ENCODE peak calls at places on chromosomes 16 and 17, in four cellular contexts. One of them, this sample, is unnamed. For H3K9me3, the result is how much of the 10 kb centered on the place peaks cover.

GRCh38 chr16:4360538-4361021 is 9.5 kb upstream of the PAM16 start:
- DNase-seq in lung: no peak
- DNase-seq in BE2C: peak
- DNase-seq in OCI-LY7: no peak
- DNase-seq in this sample: no peak

GRCh38 chr16:66471696-66472393 is 44.8 kb downstream of the BEAN1 start:
- DNase-seq in lung: no peak
- DNase-seq in OCI-LY7: no peak
- DNase-seq in BE2C: no peak
- DNase-seq in this sample: no peak

GRCh38 chr16:86020971-86021370 is 122.0 kb downstream of the IRF8 start:
- DNase-seq in OCI-LY7: no peak
- DNase-seq in lung: no peak
- DNase-seq in BE2C: no peak
- DNase-seq in this sample: no peak

GRCh38 chr16:17571499-17572093 is 100.8 kb upstream of the XYLT1 start:
- DNase-seq in BE2C: no peak
- DNase-seq in lung: no peak
- DNase-seq in OCI-LY7: no peak
- DNase-seq in this sample: no peak

GRCh38 chr16:84940670-84941551 is 70.4 kb downstream of the ZDHHC7 start:
- DNase-seq in lung: no peak
- DNase-seq in OCI-LY7: no peak
- DNase-seq in BE2C: no peak
- DNase-seq in this sample: no peak

GRCh38 chr17:39939588-39940419 is 12.3 kb downstream of the LRRC3C start:
- DNase-seq in OCI-LY7: peak
- DNase-seq in lung: no peak
- DNase-seq in BE2C: peak
- DNase-seq in this sample: no peak

GRCh38 chr17:50028207-50029120 is 27.4 kb upstream of the ITGA3 start:
- DNase-seq in BE2C: no peak
- DNase-seq in lung: peak
- DNase-seq in OCI-LY7: no peak
- DNase-seq in this sample: no peak

GRCh38 chr17:58918879-58919278 is 163.2 kb downstream of the PPM1E start:
- DNase-seq in BE2C: no peak
- DNase-seq in lung: no peak
- DNase-seq in OCI-LY7: no peak
- DNase-seq in this sample: no peak

DNA sequence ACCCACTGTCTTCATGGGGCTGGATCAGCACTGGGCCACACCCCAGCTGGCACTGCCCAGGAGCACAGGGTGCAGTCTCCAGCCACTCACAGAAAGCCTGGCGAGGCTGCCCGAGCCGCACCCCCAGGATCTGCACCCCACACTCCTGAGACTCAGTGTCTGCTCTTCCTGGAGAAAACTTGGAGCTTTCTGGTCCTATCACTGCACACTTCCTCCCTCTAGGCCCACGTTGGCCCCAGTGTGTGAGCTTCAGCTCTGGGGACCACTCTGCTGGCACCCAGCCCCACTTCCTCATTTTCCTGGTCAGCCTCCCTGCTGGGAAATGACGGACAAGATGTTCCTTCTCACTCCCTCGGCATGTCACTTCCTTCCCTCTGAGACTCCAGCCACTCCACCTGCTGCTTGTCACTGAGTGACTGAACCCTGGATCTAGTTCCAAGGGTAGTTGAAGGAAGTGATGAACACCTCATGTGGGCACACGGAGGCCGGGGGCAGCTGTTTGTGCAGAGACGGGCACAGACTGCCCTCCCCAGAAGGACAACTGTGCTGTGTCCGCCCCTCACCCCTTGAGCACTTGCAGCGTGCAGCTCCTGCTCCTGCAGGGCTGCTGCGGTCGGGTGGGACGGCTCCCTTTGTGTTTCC is 29.0 kb downstream of the ZC3H18 start:
- DNase-seq in BE2C: no peak
- DNase-seq in OCI-LY7: no peak
- DNase-seq in lung: peak
- DNase-seq in this sample: no peak
- H3K9me3 ChIP-seq in BE2C: under half
- H3K9me3 ChIP-seq in OCI-LY7: under half
- H3K9me3 ChIP-seq in lung: under half
- H3K9me3 ChIP-seq in this sample: under half

GRCh38 chr17:18259621-18260331 is 686 bp upstream of the MIEF2 start:
- DNase-seq in OCI-LY7: no peak
- DNase-seq in lung: no peak
- DNase-seq in BE2C: no peak
- DNase-seq in this sample: no peak
- H3K9me3 ChIP-seq in OCI-LY7: under half
- H3K9me3 ChIP-seq in lung: under half
- H3K9me3 ChIP-seq in BE2C: under half
- H3K9me3 ChIP-seq in this sample: under half

GRCh38 chr16:35295856-35296255 is 1836.4 kb downstream of the TP53TG3F start:
- DNase-seq in lung: no peak
- DNase-seq in OCI-LY7: no peak
- DNase-seq in BE2C: no peak
- DNase-seq in this sample: no peak

GRCh38 chr16:35302859-35303258 is 1843.4 kb downstream of the TP53TG3F start:
- DNase-seq in lung: no peak
- DNase-seq in BE2C: no peak
- DNase-seq in OCI-LY7: no peak
- DNase-seq in this sample: no peak

GRCh38 chr16:35296962-35297653 is 1837.7 kb downstream of the TP53TG3F start:
- DNase-seq in BE2C: no peak
- DNase-seq in lung: peak
- DNase-seq in OCI-LY7: no peak
- DNase-seq in this sample: no peak

GRCh38 chr16:35298460-35299243 is 1839.2 kb downstream of the TP53TG3F start:
- DNase-seq in OCI-LY7: no peak
- DNase-seq in lung: no peak
- DNase-seq in BE2C: no peak
- DNase-seq in this sample: no peak
- H3K9me3 ChIP-seq in OCI-LY7: under half
- H3K9me3 ChIP-seq in lung: under half
- H3K9me3 ChIP-seq in BE2C: under half
- H3K9me3 ChIP-seq in this sample: under half

DNA sequence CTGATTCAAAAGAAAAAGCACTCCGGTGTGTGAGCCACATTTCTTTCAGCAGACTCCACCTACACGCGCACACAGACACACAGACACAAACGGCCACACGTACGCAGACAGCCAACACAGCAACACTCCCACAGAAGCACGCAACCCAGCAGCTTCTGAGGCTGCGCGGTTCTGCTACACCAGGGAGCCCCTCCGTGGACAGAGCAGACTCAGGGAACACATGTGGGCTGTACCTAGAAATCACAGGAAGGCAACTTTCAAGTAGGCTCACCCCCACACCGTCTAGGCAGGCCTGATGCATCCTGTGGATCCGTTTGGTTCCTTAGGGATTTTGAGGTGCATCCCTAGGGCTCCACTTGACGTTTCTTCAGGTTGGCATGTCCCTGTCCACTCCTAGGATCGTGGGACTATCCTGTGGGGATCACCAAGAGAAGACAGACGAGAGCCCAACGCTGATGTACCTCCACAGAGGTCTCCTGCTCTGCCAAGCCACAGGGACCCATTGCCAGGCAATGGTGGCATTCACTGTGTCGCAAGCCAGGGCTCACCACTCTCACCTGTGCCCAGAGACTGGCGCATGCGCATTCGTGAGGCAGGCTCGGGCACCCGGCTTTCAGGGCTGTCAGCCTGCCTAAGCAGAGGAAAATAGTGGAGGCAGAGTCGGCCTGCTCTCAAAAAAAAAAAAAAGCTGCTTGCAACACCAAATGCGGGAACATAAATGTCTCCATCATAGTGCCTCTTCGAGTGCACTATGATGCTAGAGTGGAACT is 2333.3 kb downstream of the TP53TG3F start:
- DNase-seq in lung: no peak
- DNase-seq in BE2C: no peak
- DNase-seq in OCI-LY7: no peak
- DNase-seq in this sample: no peak
- H3K9me3 ChIP-seq in lung: under half
- H3K9me3 ChIP-seq in BE2C: under half
- H3K9me3 ChIP-seq in OCI-LY7: under half
- H3K9me3 ChIP-seq in this sample: under half

GRCh38 chr16:64711026-64711425 is 410.8 kb downstream of the CDH11 start:
- DNase-seq in BE2C: no peak
- DNase-seq in lung: no peak
- DNase-seq in OCI-LY7: no peak
- DNase-seq in this sample: no peak
- H3K9me3 ChIP-seq in BE2C: under half
- H3K9me3 ChIP-seq in lung: under half
- H3K9me3 ChIP-seq in OCI-LY7: under half
- H3K9me3 ChIP-seq in this sample: under half